ENCODE peak calls at places on chromosomes 7 and 10, in four cellular contexts. One of them, this sample, is unnamed.

GRCh38 chr7:20316706-20317105 is 14.0 kb upstream of the ITGB8 start:
- DNase-seq in NCI-H1417: peak
- DNase-seq in hepatic stellate cell: no peak
- DNase-seq in stomach: no peak
- DNase-seq in this sample: no peak

GRCh38 chr10:102546606-102547310 is 43.0 kb downstream of the SUFU start:
- DNase-seq in stomach: no peak
- DNase-seq in NCI-H1417: no peak
- DNase-seq in hepatic stellate cell: no peak
- DNase-seq in this sample: no peak

GRCh38 chr7:29988391-29989256 is 977 bp downstream of the SCRN1 start:
- DNase-seq in hepatic stellate cell: peak
- DNase-seq in stomach: peak
- DNase-seq in NCI-H1417: peak
- DNase-seq in this sample: peak

GRCh38 chr10:20714518-20714917 is 182.6 kb downstream of the NEBL start:
- DNase-seq in hepatic stellate cell: no peak
- DNase-seq in NCI-H1417: no peak
- DNase-seq in stomach: no peak
- DNase-seq in this sample: no peak

GRCh38 chr7:69651101-69651590 is 52.9 kb downstream of the AUTS2 start:
- DNase-seq in hepatic stellate cell: no peak
- DNase-seq in NCI-H1417: no peak
- DNase-seq in stomach: no peak
- DNase-seq in this sample: no peak

GRCh38 chr7:115354925-115355324 is 433.0 kb downstream of the MDFIC start:
- DNase-seq in hepatic stellate cell: no peak
- DNase-seq in NCI-H1417: no peak
- DNase-seq in stomach: no peak
- DNase-seq in this sample: no peak

GRCh38 chr7:100049441-100050291 is at the start of gene ZSCAN21:
- DNase-seq in NCI-H1417: peak
- DNase-seq in stomach: peak
- DNase-seq in hepatic stellate cell: peak
- DNase-seq in this sample: peak

GRCh38 chr7:55349126-55349525 is 16.0 kb upstream of the LANCL2 start:
- DNase-seq in stomach: no peak
- DNase-seq in NCI-H1417: no peak
- DNase-seq in hepatic stellate cell: no peak
- DNase-seq in this sample: no peak

GRCh38 chr10:76296885-76297775 is 865.7 kb downstream of the LRMDA start:
- DNase-seq in hepatic stellate cell: no peak
- DNase-seq in stomach: no peak
- DNase-seq in NCI-H1417: no peak
- DNase-seq in this sample: no peak

GRCh38 chr7:90178592-90179279 is 24.5 kb downstream of the STEAP1 start:
- DNase-seq in stomach: no peak
- DNase-seq in hepatic stellate cell: peak
- DNase-seq in NCI-H1417: no peak
- DNase-seq in this sample: no peak

GRCh38 chr10:101066146-101066889 is 4.5 kb downstream of the KAZALD1 start:
- DNase-seq in hepatic stellate cell: peak
- DNase-seq in stomach: peak
- DNase-seq in NCI-H1417: peak
- DNase-seq in this sample: peak

GRCh38 chr10:57362811-57363210 is 904.9 kb downstream of the IPMK start:
- DNase-seq in stomach: no peak
- DNase-seq in NCI-H1417: no peak
- DNase-seq in hepatic stellate cell: no peak
- DNase-seq in this sample: no peak

GRCh38 chr7:151128144-151128543 is 39.4 kb downstream of the GBX1 start:
- DNase-seq in stomach: no peak
- DNase-seq in NCI-H1417: no peak
- DNase-seq in hepatic stellate cell: no peak
- DNase-seq in this sample: no peak

GRCh38 chr7:139127648-139128047 is 18.1 kb upstream of the ZC3HAV1 start:
- DNase-seq in hepatic stellate cell: no peak
- DNase-seq in stomach: no peak
- DNase-seq in NCI-H1417: no peak
- DNase-seq in this sample: no peak

GRCh38 chr10:96465599-96465998 is 48.1 kb downstream of the TLL2 start:
- DNase-seq in stomach: no peak
- DNase-seq in hepatic stellate cell: no peak
- DNase-seq in NCI-H1417: no peak
- DNase-seq in this sample: no peak